ENCODE peak calls at places on chromosome 1, in seven cellular contexts. M is HepG2, N is GM12878, S is K562, K is HCT116, L is H1, G is SK-N-SH. D is an unnamed sample.

GRCh38 chr1:235999259-235999925 is 65.5 kb downstream of the NID1 start:
- DNase-seq in M (no peak), S (peak), G (no peak), K (peak), L (no peak), N (peak), D (no peak)

GRCh38 chr1:20713440-20713839 is 4.4 kb downstream of the KIF17 start:
- DNase-seq in N (no peak), M (peak), K (no peak), L (no peak), G (no peak), S (no peak), D (no peak)

GRCh38 chr1:199720496-199720895 is 307.0 kb upstream of the NR5A2 start:
- DNase-seq in S (no peak), G (no peak), N (no peak), M (no peak), L (no peak), K (no peak), D (no peak)

GRCh38 chr1:94237291-94238226 is at the start of gene ARHGAP29:
- DNase-seq in K (peak), M (peak), N (no peak), S (peak), L (no peak), G (peak), D (peak)

GRCh38 chr1:109849670-109850069 is 61.0 kb upstream of the CSF1 start:
- DNase-seq in M (no peak), L (no peak), S (no peak), G (no peak), N (no peak), K (no peak), D (no peak)

GRCh38 chr1:8055973-8056372 is 29.9 kb upstream of the ERRFI1 start:
- DNase-seq in K (peak), G (no peak), S (no peak), N (no peak), M (peak), L (no peak), D (no peak)

GRCh38 chr1:185960377-185961151 is 226.4 kb downstream of the HMCN1 start:
- DNase-seq in G (no peak), N (no peak), K (no peak), L (no peak), M (no peak), S (no peak), D (no peak)

GRCh38 chr1:81287681-81288080 is 513.1 kb upstream of the ADGRL2 start:
- DNase-seq in G (no peak), L (no peak), M (no peak), N (no peak), K (no peak), S (no peak), D (no peak)

GRCh38 chr1:200258447-200259375 is 151.1 kb downstream of the ZNF281 start:
- DNase-seq in S (peak), L (no peak), K (peak), N (no peak), M (peak), G (peak), D (peak)

GRCh38 chr1:213266983-213267772 is 216.1 kb downstream of the RPS6KC1 start:
- DNase-seq in N (no peak), G (no peak), S (no peak), L (no peak), K (no peak), M (no peak), D (no peak)

GRCh38 chr1:221777434-221778072 is 35.7 kb upstream of the DUSP10 start:
- DNase-seq in G (no peak), S (no peak), K (no peak), L (no peak), N (peak), M (no peak), D (no peak)

GRCh38 chr1:240765732-240766363 is 153.9 kb upstream of the GREM2 start:
- DNase-seq in G (no peak), K (no peak), L (peak), S (no peak), M (no peak), N (no peak), D (peak)

GRCh38 chr1:234698624-234699023 is 88.6 kb upstream of the IRF2BP2 start:
- DNase-seq in G (no peak), N (no peak), K (no peak), L (no peak), S (no peak), M (no peak), D (no peak)

GRCh38 chr1:45009956-45010854 is 919 bp downstream of the HECTD3 start:
- DNase-seq in L (no peak), K (no peak), M (no peak), S (peak), G (peak), N (no peak), D (peak)

DNA sequence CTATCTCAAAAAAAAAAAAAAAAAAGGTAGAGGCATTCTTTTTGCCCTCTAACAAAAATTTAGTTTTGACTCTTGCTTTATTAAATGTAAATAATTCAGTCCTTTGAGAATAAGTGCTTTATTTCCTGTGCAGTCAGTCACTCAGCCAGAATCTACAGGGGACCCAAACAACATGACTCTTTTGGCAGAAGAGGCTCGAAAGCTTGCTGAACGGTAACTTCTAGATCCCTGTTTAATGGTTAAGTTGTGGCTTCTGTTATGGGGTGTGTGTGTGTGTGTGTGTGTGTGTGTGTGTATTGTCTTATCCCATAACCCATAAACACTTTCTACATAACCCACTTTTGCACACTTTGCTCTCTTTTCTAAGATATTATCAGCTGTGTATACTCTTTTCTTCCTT is 54.9 kb upstream of the LAMC2 start:
- DNase-seq in M (no peak), S (no peak), G (no peak), K (no peak), N (no peak), L (no peak), D (no peak)
- TF ChIP-seq JUND in M (no peak), S (no peak), G (no peak), K (no peak), N (no peak), L (no peak), D (no peak)

GRCh38 chr1:244647819-244648218 is 5.1 kb upstream of the DESI2 start:
- DNase-seq in S (no peak), K (no peak), G (no peak), L (no peak), M (no peak), N (no peak), D (no peak)
- TF ChIP-seq JUND in S (no peak), K (no peak), G (no peak), L (no peak), M (no peak), N (no peak), D (no peak)

DNA sequence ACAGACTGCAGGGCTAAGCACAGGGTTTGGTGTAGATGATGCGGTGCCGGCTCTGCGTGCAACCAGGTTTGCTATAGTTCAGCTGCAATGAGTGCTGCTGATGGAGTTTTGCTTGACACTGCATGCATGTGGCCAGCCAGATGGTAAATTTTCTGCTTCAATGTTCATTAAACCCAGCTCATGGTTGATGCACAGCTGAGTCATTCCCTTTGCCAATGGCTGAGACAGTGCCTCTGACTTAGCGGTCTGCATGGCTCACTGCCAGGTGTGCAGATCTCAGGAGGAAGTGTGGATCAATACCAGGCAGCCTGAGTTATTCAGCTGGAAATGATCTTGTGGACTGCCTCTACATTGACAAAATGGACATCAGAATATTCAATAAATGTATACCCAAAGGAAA is 172.7 kb upstream of the ZP4 start:
- DNase-seq in N (peak), G (no peak), K (no peak), M (no peak), S (no peak), L (no peak), D (no peak)
- TF ChIP-seq JUND in N (no peak), G (no peak), K (no peak), M (no peak), S (no peak), L (no peak), D (no peak)

DNA sequence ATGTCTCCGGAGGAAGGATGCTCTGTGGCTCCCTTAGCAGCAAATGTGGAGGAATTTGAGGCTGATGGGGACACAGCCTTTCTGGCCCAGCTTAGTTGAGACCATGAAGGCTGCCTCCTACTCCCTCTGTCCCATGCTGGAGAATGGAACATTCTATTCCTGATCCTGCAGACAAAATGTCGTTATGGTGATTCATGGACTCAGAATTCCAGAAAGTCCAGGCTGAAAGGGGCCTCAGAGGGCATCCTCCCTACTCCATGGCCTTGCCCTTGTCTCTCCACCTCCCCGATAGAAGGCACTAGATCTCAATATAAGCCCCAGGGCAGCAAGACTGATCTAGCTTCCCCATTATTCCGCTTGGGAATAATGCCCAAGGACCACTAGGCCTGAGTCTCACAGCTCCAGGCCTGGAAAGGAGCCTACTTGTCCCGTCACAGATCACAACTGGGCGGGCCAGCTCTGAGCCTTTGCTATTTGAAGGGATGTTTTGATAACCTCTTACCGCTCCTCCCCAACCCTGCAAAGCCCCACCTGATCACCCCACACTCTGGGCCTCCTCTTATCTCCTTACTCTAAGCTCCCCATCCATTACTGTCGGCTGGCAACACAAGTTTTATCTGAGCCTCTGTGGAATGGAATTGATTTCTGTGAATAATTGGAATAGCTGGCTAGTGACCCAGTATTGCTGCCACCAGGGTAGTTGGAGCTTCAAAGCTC is 52.8 kb upstream of the TRABD2B start:
- DNase-seq in G (no peak), S (no peak), N (no peak), L (no peak), M (no peak), K (no peak), D (no peak)
- TF ChIP-seq JUND in G (no peak), S (no peak), N (no peak), L (no peak), M (no peak), K (no peak), D (no peak)

DNA sequence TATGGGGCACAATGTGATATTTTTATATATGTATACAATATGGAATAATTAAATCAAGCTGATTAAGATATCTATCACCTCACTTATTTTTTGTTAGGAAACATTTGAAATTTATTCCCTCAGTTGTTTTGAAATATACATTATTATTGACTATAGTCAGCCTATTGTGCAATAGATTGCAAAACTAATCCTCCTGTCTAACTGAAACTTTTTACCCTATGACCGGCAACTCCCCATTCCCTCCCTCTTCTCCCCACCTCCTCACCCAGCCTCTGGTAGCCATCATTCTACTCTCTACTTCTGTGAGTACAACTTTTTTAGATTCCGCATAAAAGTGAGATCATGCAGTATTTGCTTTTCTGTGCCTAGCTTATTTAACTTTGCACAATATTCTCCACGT is 117.7 kb upstream of the SGIP1 start:
- DNase-seq in L (no peak), N (no peak), S (no peak), G (no peak), M (no peak), K (no peak), D (no peak)
- TF ChIP-seq JUND in L (no peak), N (no peak), S (no peak), G (no peak), M (no peak), K (no peak), D (no peak)

DNA sequence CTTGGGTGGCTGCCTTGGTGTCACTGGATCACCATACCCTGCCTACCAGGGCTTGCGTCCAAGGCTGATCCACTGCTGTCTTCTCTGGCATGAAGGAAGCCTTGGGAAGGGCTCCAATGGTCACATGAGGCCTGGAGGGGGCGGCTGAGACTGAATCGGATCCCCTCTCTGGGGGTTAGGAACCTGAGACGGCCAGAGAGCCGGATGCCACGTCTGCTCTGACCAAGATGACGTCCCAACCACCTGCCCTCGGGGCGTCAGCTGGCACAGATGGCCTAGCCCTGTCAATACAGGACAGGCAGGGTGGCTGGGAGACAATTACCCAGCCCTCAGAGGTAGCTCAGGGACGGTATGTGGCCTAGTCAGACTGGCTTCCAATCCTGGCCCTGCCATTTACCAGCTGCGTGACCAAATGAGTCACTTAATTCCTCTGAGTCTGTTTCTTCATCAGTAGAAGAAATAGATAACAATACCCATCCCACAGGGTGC is 5.4 kb downstream of the TRIM62 start:
- DNase-seq in N (no peak), M (no peak), L (no peak), S (no peak), G (peak), K (no peak), D (no peak)
- TF ChIP-seq JUND in N (no peak), M (no peak), L (no peak), S (no peak), G (no peak), K (no peak), D (no peak)

DNA sequence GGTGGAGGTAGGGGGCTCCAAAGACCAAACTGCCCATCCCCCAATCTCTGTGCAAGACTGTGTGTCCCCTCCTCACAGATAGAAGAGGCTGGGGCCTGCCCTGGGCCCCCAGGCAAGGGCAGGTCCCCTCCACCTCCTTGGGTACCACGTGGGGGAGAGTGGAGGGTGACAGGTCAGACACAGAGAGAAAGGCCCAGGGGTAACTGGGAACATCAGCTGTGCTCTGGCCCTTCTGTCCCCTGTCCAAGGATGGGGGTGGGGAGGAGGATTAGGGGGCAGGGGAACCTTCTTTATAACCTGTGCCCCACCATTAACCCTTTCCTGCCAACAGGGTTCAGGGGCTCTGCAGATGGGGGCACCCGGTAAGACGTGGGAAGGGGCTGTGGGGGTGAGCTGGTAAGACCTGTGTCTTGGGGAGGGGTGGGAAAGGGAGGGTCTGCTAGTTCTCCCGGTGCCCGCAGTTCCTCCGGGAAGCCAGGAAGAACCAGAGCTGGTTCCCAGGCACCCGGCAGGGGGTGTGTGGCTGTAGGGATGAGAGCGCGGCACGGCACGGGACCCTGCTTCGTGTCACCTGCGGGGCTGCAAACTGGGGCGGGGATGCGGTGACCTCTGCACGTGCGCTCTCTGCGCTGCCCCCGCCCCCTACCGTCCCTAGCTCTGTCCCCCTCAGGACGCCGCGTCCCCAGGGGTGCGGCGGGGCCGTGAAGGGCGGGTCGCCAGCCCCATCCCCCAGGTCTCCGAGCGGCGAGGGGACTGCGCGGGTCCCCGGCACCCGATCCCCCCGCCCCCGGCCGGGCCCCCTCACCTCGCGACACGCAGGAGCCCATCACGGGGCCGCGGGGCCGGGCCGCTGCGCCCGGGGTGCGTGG is 601 bp downstream of the FAM131C start:
- DNase-seq in L (no peak), N (no peak), K (no peak), S (no peak), M (no peak), G (peak), D (no peak)
- TF ChIP-seq JUND in L (no peak), N (no peak), K (no peak), S (no peak), M (no peak), G (no peak), D (no peak)

DNA sequence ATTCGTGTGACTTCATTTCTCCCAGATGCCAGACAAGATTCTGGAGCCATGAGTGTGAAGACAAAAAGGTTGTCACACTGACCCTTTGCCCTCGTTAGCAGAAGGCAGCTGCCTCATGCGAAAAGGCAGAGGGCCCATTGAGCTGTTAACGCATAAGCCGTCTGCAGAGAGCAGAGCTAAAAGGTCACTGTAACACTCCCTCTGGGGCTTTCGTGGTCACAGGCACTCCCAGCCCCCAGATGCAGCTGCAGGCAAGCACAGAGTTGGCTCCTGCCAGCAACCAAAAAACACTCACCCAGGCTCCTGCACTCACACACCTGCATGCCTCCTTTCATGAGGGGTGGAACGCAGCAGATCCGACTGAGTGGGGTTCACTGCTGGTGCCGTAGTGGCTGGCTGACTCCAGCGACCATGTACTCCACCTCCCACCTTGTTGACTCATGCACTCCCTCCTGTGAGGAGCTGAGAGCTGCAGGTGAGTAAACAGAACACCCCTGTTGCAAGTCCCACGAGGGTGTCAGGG is 287.5 kb downstream of the SMYD3 start:
- DNase-seq in G (no peak), K (no peak), S (no peak), N (no peak), L (no peak), M (peak), D (no peak)
- TF ChIP-seq JUND in G (no peak), K (no peak), S (no peak), N (no peak), L (no peak), M (peak), D (no peak)

D was measured in T47D.